ENCODE peak calls at places on chromosomes 11 and 22, in five cellular contexts. One of them, this sample, is unnamed.

GRCh38 chr11:114165326-114166230 is 106.1 kb downstream of the ZBTB16 start:
- DNase-seq in IMR-90: no peak
- DNase-seq in neuronal stem cell: no peak
- DNase-seq in H1: no peak
- DNase-seq in mesenchymal stem cell: no peak
- DNase-seq in this sample: no peak

GRCh38 chr22:18954941-18955571 is 19.0 kb upstream of the PRODH start:
- DNase-seq in IMR-90: no peak
- DNase-seq in neuronal stem cell: no peak
- DNase-seq in H1: no peak
- DNase-seq in mesenchymal stem cell: no peak
- DNase-seq in this sample: no peak

GRCh38 chr11:765025-765801 is 12.1 kb downstream of the GATD1 start:
- DNase-seq in IMR-90: peak
- DNase-seq in neuronal stem cell: no peak
- DNase-seq in H1: peak
- DNase-seq in mesenchymal stem cell: peak
- DNase-seq in this sample: peak

GRCh38 chr22:36413022-36413770 is 25.4 kb upstream of the MYH9 start:
- DNase-seq in IMR-90: peak
- DNase-seq in neuronal stem cell: no peak
- DNase-seq in H1: no peak
- DNase-seq in mesenchymal stem cell: peak
- DNase-seq in this sample: no peak

GRCh38 chr22:46066691-46067090 is 83.6 kb upstream of the PPARA start:
- DNase-seq in IMR-90: no peak
- DNase-seq in neuronal stem cell: no peak
- DNase-seq in H1: no peak
- DNase-seq in mesenchymal stem cell: no peak
- DNase-seq in this sample: no peak

GRCh38 chr11:46105134-46105628 is 16.1 kb downstream of the PHF21A start:
- DNase-seq in IMR-90: no peak
- DNase-seq in neuronal stem cell: no peak
- DNase-seq in H1: no peak
- DNase-seq in mesenchymal stem cell: no peak
- DNase-seq in this sample: no peak

GRCh38 chr11:3865388-3866193 is 10.1 kb downstream of the STIM1 start:
- DNase-seq in IMR-90: peak
- DNase-seq in neuronal stem cell: no peak
- DNase-seq in H1: no peak
- DNase-seq in mesenchymal stem cell: peak
- DNase-seq in this sample: no peak

GRCh38 chr22:39179401-39179827 is 26.9 kb upstream of the CBX7 start:
- DNase-seq in IMR-90: no peak
- DNase-seq in neuronal stem cell: no peak
- DNase-seq in H1: peak
- DNase-seq in mesenchymal stem cell: no peak
- DNase-seq in this sample: peak

GRCh38 chr11:114400222-114400973 is at the start of the genes C11orf71 and RBM7:
- DNase-seq in IMR-90: peak
- DNase-seq in neuronal stem cell: peak
- DNase-seq in H1: peak
- DNase-seq in mesenchymal stem cell: peak
- DNase-seq in this sample: peak

GRCh38 chr11:46290021-46290420 is 12.6 kb downstream of the CREB3L1 start:
- DNase-seq in IMR-90: no peak
- DNase-seq in neuronal stem cell: no peak
- DNase-seq in H1: no peak
- DNase-seq in mesenchymal stem cell: no peak
- DNase-seq in this sample: no peak

GRCh38 chr11:126790550-126790981 is 210.0 kb downstream of the KIRREL3 start:
- DNase-seq in IMR-90: peak
- DNase-seq in neuronal stem cell: no peak
- DNase-seq in H1: no peak
- DNase-seq in mesenchymal stem cell: peak
- DNase-seq in this sample: peak

GRCh38 chr11:121067453-121067852 is 33.6 kb upstream of the TECTA start:
- DNase-seq in IMR-90: peak
- DNase-seq in neuronal stem cell: no peak
- DNase-seq in H1: no peak
- DNase-seq in mesenchymal stem cell: peak
- DNase-seq in this sample: no peak

DNA sequence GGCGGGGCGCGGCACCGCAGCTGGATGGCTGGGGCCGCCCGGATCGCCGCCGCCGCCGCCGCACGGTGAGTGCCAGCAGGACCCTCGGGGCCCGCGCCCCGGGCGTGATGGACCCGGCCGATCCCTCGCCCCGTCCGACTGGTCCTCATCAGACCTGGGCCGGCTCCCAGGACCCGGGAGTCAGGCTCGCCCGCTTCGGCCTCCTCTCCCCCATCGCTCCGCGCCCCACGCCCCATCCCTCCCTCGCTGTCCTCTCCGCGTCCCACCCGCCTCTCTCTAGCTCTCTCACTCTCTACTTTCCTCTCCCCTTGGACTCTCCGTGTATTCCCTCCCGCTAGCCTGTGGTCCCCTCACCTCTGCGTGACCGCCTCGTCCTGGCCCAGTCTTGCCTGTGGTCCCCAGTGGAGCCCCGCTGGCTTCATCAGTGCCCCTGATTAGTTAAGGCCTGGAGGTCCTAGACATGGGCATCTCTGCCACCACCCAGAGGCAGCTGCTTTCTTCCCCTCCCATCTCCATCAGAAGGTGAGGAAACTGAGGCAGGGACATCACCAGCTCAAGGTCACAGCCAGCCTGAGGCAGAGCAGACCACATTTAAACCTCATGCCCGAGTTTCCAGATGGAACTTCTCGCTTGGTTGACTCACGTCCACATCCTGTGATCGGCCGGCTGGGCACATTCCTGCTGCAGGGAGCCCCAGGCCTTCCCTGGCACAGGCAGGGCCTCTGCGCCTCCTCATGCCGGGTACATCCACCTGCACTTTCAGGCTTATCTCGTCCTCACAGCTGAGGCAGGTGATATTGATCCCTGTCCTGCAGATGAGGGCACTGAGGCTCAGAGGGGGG is 429 bp downstream of the SLC39A13 start:
- DNase-seq in IMR-90: peak
- DNase-seq in neuronal stem cell: no peak
- DNase-seq in H1: no peak
- DNase-seq in mesenchymal stem cell: peak
- DNase-seq in this sample: peak
- H2AFZ ChIP-seq in IMR-90: peak
- H2AFZ ChIP-seq in neuronal stem cell: peak
- H2AFZ ChIP-seq in H1: peak
- H2AFZ ChIP-seq in mesenchymal stem cell: no peak
- H2AFZ ChIP-seq in this sample: no peak

GRCh38 chr11:89416961-89417360 is 74.2 kb downstream of the NOX4 start:
- DNase-seq in IMR-90: no peak
- DNase-seq in neuronal stem cell: no peak
- DNase-seq in H1: no peak
- DNase-seq in mesenchymal stem cell: no peak
- DNase-seq in this sample: no peak

GRCh38 chr11:89421718-89422117 is 69.5 kb downstream of the NOX4 start:
- DNase-seq in IMR-90: no peak
- DNase-seq in neuronal stem cell: no peak
- DNase-seq in H1: no peak
- DNase-seq in mesenchymal stem cell: no peak
- DNase-seq in this sample: no peak

GRCh38 chr11:89420981-89421380 is 70.2 kb downstream of the NOX4 start:
- DNase-seq in IMR-90: no peak
- DNase-seq in neuronal stem cell: no peak
- DNase-seq in H1: no peak
- DNase-seq in mesenchymal stem cell: no peak
- DNase-seq in this sample: no peak
- H2BK15ac ChIP-seq in IMR-90: no peak
- H2BK15ac ChIP-seq in neuronal stem cell: no peak
- H2BK15ac ChIP-seq in H1: no peak
- H2BK15ac ChIP-seq in mesenchymal stem cell: no peak
- H2BK15ac ChIP-seq in this sample: no peak

DNA sequence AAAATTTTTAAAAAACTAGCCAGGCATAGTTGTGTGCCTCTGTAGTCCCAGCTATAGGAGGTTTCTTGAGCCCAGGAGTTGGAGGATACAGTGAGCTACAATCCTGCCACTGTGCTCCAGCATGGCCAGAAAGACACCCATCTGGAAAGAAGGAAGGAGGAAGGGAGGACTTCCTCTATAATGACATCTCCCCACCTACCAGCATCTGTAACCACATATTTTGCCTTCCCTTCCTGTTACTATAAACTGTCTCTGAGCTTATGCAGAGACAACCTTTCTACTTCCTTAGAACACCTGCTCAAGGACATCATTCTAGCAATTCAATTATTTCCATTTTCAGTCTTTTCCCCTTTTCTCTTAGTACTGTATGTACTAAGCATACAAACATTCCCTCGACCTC is 2.2 kb upstream of the NUP160 start:
- DNase-seq in IMR-90: no peak
- DNase-seq in neuronal stem cell: no peak
- DNase-seq in H1: no peak
- DNase-seq in mesenchymal stem cell: no peak
- DNase-seq in this sample: no peak
- H2AFZ ChIP-seq in IMR-90: peak
- H2AFZ ChIP-seq in neuronal stem cell: no peak
- H2AFZ ChIP-seq in H1: no peak
- H2AFZ ChIP-seq in mesenchymal stem cell: no peak
- H2AFZ ChIP-seq in this sample: no peak

GRCh38 chr11:103609117-103610066 is 427.0 kb upstream of the DDI1 start:
- DNase-seq in IMR-90: peak
- DNase-seq in neuronal stem cell: no peak
- DNase-seq in H1: no peak
- DNase-seq in mesenchymal stem cell: peak
- DNase-seq in this sample: peak

GRCh38 chr11:103610435-103610834 is 426.0 kb upstream of the DDI1 start:
- DNase-seq in IMR-90: no peak
- DNase-seq in neuronal stem cell: no peak
- DNase-seq in H1: no peak
- DNase-seq in mesenchymal stem cell: no peak
- DNase-seq in this sample: no peak

GRCh38 chr11:103604310-103604709 is 432.1 kb upstream of the DDI1 start:
- DNase-seq in IMR-90: no peak
- DNase-seq in neuronal stem cell: no peak
- DNase-seq in H1: no peak
- DNase-seq in mesenchymal stem cell: no peak
- DNase-seq in this sample: no peak

GRCh38 chr11:103602846-103603245 is 433.6 kb upstream of the DDI1 start:
- DNase-seq in IMR-90: no peak
- DNase-seq in neuronal stem cell: no peak
- DNase-seq in H1: no peak
- DNase-seq in mesenchymal stem cell: no peak
- DNase-seq in this sample: no peak

DNA sequence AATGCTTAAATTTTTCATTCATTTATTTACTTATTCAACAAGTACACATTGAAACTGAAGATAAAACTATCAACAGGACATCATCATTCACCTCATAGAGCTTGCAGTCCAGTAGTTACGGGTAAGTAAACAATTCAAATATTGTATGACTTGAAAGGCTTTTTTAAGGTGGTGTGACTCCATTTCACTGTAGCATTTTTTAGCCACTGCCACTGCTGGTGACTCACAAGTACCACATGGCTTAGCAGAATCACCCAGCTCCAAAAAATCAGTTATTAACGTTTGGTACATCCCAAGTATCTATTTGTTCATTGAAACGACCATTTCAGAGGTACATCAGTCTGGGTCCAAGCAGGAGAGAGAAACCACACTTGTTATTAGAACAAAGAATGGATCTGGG is 427.9 kb upstream of the DDI1 start:
- DNase-seq in IMR-90: peak
- DNase-seq in neuronal stem cell: no peak
- DNase-seq in H1: no peak
- DNase-seq in mesenchymal stem cell: peak
- DNase-seq in this sample: no peak
- H2BK15ac ChIP-seq in IMR-90: peak
- H2BK15ac ChIP-seq in neuronal stem cell: no peak
- H2BK15ac ChIP-seq in H1: no peak
- H2BK15ac ChIP-seq in mesenchymal stem cell: no peak
- H2BK15ac ChIP-seq in this sample: no peak

DNA sequence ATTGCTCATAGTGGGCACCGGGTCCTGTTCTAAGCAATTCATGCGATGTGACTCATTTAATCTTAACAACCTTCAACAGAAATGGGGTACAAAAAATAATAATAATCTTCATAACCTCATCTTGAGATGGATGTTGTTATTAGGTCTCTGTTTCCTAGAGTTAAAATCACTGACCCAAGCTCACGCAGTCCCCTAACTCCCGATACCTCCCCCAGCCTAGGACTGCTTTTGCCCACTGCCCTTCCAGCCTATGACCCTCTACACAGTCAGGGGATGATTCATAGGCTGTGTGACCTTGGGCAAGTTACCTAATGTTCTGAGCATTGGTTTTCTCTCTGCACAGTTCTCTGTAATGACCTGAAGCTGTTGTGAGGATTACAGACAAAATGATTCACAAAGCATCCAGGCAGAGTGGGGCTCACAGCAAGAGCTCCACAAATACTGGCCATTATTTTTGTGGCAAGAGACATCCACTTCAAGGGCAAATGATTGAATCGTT is 19.9 kb downstream of the MTFP1 start:
- DNase-seq in IMR-90: peak
- DNase-seq in neuronal stem cell: no peak
- DNase-seq in H1: no peak
- DNase-seq in mesenchymal stem cell: peak
- DNase-seq in this sample: no peak
- H2AFZ ChIP-seq in IMR-90: peak
- H2AFZ ChIP-seq in neuronal stem cell: peak
- H2AFZ ChIP-seq in H1: peak
- H2AFZ ChIP-seq in mesenchymal stem cell: no peak
- H2AFZ ChIP-seq in this sample: peak